ENCODE peak calls at places on chromosomes 2 and 18, in nine cellular contexts. P, L, M, K, S, B, J, F and C are unnamed samples.

GRCh38 chr18:77131652-77132368 is 773 bp downstream of the MBP start:
- DNase-seq in S (no peak), K (peak; percentile 45), F (peak; percentile 89), J (no peak), L (no peak), P (no peak), B (no peak), M (no peak), C (no peak)

GRCh38 chr18:3027301-3027700 is 14.4 kb upstream of the LPIN2 start:
- DNase-seq in P (no peak), L (no peak), M (no peak), J (no peak), S (no peak), B (no peak), K (no peak), F (no peak), C (no peak)

GRCh38 chr2:28767367-28767766 is 15.7 kb downstream of the PPP1CB start:
- DNase-seq in K (no peak), L (no peak), F (no peak), S (no peak), J (no peak), M (no peak), B (no peak), P (no peak), C (no peak)

GRCh38 chr18:77056399-77057015 is 76.1 kb downstream of the MBP start:
- DNase-seq in F (no peak), P (no peak), L (no peak), J (no peak), K (peak; percentile 63), M (no peak), B (no peak), S (no peak), C (no peak)

GRCh38 chr2:234880551-234881211 is 71.1 kb upstream of the SH3BP4 start:
- DNase-seq in J (no peak), S (no peak), B (peak; percentile 99), M (no peak), K (no peak), P (peak; percentile 59), L (peak; percentile 100), F (no peak), C (no peak)

GRCh38 chr2:152036611-152037469 is 62.0 kb downstream of the CACNB4 start:
- DNase-seq in L (peak; percentile 71), P (peak; percentile 61), J (no peak), B (peak; percentile 61), S (peak; percentile 69), K (peak; percentile 82), F (peak; percentile 71), M (peak; percentile 82), C (peak; percentile 80)

GRCh38 chr2:76938153-76938552 is 584.0 kb downstream of the LRRTM4 start:
- DNase-seq in M (no peak), B (no peak), S (no peak), K (no peak), P (no peak), J (no peak), F (no peak), L (no peak), C (no peak)

GRCh38 chr2:64679673-64680425 is 26.1 kb upstream of the SERTAD2 start:
- DNase-seq in B (no peak), M (no peak), L (no peak), P (no peak), S (no peak), K (no peak), F (no peak), J (no peak), C (no peak)

GRCh38 chr2:37414470-37414949 is 70.1 kb downstream of the QPCT start:
- DNase-seq in J (peak; percentile 53), M (no peak), K (peak; percentile 74), L (peak; percentile 81), B (peak; percentile 72), F (no peak), P (peak; percentile 42), S (no peak), C (peak; percentile 70)

GRCh38 chr18:44884446-44884845 is 203.8 kb downstream of the SETBP1 start:
- DNase-seq in B (peak; percentile 45), K (no peak), F (no peak), M (no peak), P (no peak), L (no peak), J (no peak), S (no peak), C (no peak)

GRCh38 chr18:3688682-3689081 is 238.7 kb downstream of the TGIF1 start:
- DNase-seq in M (no peak), J (no peak), P (no peak), K (peak; percentile 39), S (peak; percentile 43), F (no peak), L (peak; percentile 99), B (peak; percentile 98), C (peak; percentile 50)

GRCh38 chr2:30421551-30422436 is 25.3 kb upstream of the LCLAT1 start:
- DNase-seq in F (no peak), J (peak; percentile 28), S (no peak), P (no peak), L (peak; percentile 84), K (peak; percentile 43), M (no peak), B (peak; percentile 65), C (peak; percentile 74)

GRCh38 chr18:36667811-36668210 is 161.0 kb downstream of the TPGS2 start:
- DNase-seq in B (no peak), J (no peak), L (no peak), M (no peak), K (no peak), P (no peak), F (no peak), S (no peak), C (no peak)

GRCh38 chr18:36665952-36666351 is 162.8 kb downstream of the TPGS2 start:
- DNase-seq in M (no peak), B (no peak), L (no peak), K (no peak), S (no peak), J (no peak), P (no peak), F (no peak), C (no peak)

GRCh38 chr18:36660311-36660710 is 168.5 kb downstream of the TPGS2 start:
- DNase-seq in B (no peak), J (no peak), M (no peak), K (no peak), P (no peak), F (no peak), S (no peak), L (no peak), C (no peak)

GRCh38 chr18:36662000-36662399 is 166.8 kb downstream of the TPGS2 start:
- DNase-seq in L (peak; percentile 28), P (no peak), M (peak; percentile 5), F (no peak), B (no peak), K (peak; percentile 57), J (no peak), S (peak; percentile 55), C (no peak)

GRCh38 chr18:36663312-36663711 is 165.5 kb downstream of the TPGS2 start:
- DNase-seq in P (no peak), M (no peak), S (no peak), B (no peak), K (no peak), J (no peak), L (peak; percentile 12), F (no peak), C (no peak)
- H3K4me1 ChIP-seq in P (no peaks in the 10 kb centered on the region), M (no peaks in the 10 kb centered on the region), S (no peaks in the 10 kb centered on the region), B (no peaks in the 10 kb centered on the region), K (no peaks in the 10 kb centered on the region), J (no peaks in the 10 kb centered on the region), L (peaks cover 6% of the 10 kb centered on the region), F (no peaks in the 10 kb centered on the region), C (no peaks in the 10 kb centered on the region)

GRCh38 chr2:161414385-161415040 is 1.6 kb upstream of the TBR1 start:
- DNase-seq in P (no peak), M (peak; percentile 57), L (peak; percentile 11), K (peak; percentile 84), S (peak; percentile 67), F (peak; percentile 53), J (no peak), B (peak; percentile 41), C (no peak)
- H3K4me1 ChIP-seq in P (no peaks in the 10 kb centered on the region), M (no peaks in the 10 kb centered on the region), L (peaks cover 4% of the 10 kb centered on the region), K (peaks cover 16% of the 10 kb centered on the region), S (peaks cover 5% of the 10 kb centered on the region), F (no peaks in the 10 kb centered on the region), J (peaks cover 5% of the 10 kb centered on the region), B (no peaks in the 10 kb centered on the region), C (peaks cover 8% of the 10 kb centered on the region)

DNA sequence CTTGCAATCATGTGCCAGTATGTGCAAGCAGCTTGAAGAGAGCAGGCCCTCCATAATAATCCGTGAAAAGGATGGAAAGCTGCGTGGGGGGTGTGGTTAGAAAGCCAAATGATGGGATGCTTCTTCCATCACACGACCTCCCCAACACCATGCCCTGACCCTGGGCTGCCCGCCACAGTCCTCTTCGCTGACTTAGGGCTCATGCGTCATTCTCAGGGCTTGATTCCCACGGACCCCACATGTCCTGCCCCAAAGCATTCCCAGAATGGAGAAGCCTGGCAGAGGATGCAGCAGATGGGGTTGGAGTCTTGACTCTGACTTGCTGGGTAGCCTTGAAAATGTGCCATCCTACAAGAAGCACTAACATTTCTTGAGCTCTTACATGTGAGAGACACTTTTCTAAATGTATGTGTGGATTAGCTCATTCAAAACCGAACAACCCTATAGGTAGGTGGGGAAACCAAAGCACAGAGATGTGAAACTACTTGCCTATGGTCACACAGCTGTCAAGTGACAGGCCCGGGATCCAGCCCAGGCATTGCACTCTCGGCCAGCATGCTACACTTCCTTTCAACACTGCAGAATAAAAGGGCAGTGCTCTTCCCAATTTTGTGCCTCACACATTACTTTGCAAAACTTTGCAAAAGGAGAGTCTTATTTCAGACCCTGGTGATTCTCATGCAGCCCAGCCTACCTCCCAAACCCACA is 3.7 kb downstream of the TNS1 start:
- DNase-seq in S (no peak), L (no peak), P (no peak), F (no peak), B (no peak), K (no peak), M (no peak), J (no peak), C (no peak)
- H3K4me1 ChIP-seq in S (peaks cover 2% of the 10 kb centered on the region), L (peaks cover 48% of the 10 kb centered on the region), P (peaks cover 13% of the 10 kb centered on the region), F (peaks cover 2% of the 10 kb centered on the region), B (peaks cover 30% of the 10 kb centered on the region), K (peaks cover 22% of the 10 kb centered on the region), M (peaks cover 34% of the 10 kb centered on the region), J (no peaks in the 10 kb centered on the region), C (peaks cover 40% of the 10 kb centered on the region)

GRCh38 chr2:157318884-157319283 is 6.7 kb downstream of the ERMN start:
- DNase-seq in M (no peak), B (no peak), J (no peak), P (no peak), K (no peak), F (no peak), S (no peak), L (no peak), C (no peak)
- H3K4me1 ChIP-seq in M (peaks cover 2% of the 10 kb centered on the region), B (no peaks in the 10 kb centered on the region), J (no peaks in the 10 kb centered on the region), P (no peaks in the 10 kb centered on the region), K (peaks cover 36% of the 10 kb centered on the region), F (no peaks in the 10 kb centered on the region), S (peaks cover 2% of the 10 kb centered on the region), L (no peaks in the 10 kb centered on the region), C (no peaks in the 10 kb centered on the region)

DNA sequence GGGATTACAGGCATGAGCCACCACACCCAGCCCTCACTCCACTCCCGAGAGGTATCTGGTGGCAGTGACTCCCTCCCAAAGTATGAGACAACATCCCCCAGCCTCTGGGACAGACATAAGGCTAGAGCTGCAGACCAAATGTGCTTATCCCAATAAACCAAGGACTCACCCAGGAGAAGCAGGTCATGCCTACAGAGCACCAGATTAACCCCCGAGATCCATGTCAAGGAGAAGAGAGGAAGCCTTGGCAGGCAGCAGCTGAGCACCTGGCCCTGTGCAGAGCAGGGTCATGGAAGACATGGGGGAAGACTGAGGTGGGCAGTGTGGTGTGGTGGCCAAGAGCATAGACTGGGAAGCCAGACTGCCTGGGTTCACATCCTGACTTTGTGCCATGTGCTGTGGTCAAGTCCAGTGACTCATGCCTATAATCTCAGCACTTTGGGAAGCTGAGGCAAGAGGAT is 7.2 kb downstream of the RAB11FIP5 start:
- DNase-seq in K (no peak), S (no peak), J (no peak), P (no peak), F (no peak), M (no peak), B (no peak), L (no peak), C (no peak)
- H3K4me1 ChIP-seq in K (peaks cover 4% of the 10 kb centered on the region), S (peaks cover 3% of the 10 kb centered on the region), J (no peaks in the 10 kb centered on the region), P (peaks cover 5% of the 10 kb centered on the region), F (no peaks in the 10 kb centered on the region), M (peaks cover 8% of the 10 kb centered on the region), B (peaks cover 31% of the 10 kb centered on the region), L (peaks cover 33% of the 10 kb centered on the region), C (no peaks in the 10 kb centered on the region)